ENCODE peak calls at places on chromosomes 7 and 10, in eight cellular contexts. U, E, T, C, P, V, J and B are unnamed samples.

GRCh38 chr7:154832557-154833138 is 170.3 kb downstream of the PAXIP1 start:
- DNase-seq in U (no peak), E (no peak), T (no peak), C (peak), P (no peak), V (no peak), J (no peak), B (peak)

GRCh38 chr10:88389456-88389855 is 193.7 kb downstream of the RNLS start:
- DNase-seq in U (no peak), E (peak), T (no peak), C (no peak), P (peak), V (no peak), J (peak), B (no peak)

GRCh38 chr10:111104811-111105210 is 28.0 kb downstream of the ADRA2A start:
- DNase-seq in U (no peak), E (no peak), T (no peak), C (no peak), P (no peak), V (no peak), J (no peak), B (no peak)

GRCh38 chr10:118694848-118695247 is 59.9 kb downstream of the CACUL1 start:
- DNase-seq in U (no peak), E (no peak), T (no peak), C (no peak), P (peak), V (no peak), J (no peak), B (no peak)

GRCh38 chr10:104483582-104483981 is 129.9 kb downstream of the CFAP58 start:
- DNase-seq in U (no peak), E (no peak), T (no peak), C (no peak), P (no peak), V (no peak), J (no peak), B (no peak)

GRCh38 chr10:104766341-104766740 is 125.3 kb downstream of the SORCS3 start:
- DNase-seq in U (no peak), E (no peak), T (no peak), C (no peak), P (no peak), V (no peak), J (no peak), B (no peak)

GRCh38 chr7:43195256-43195655 is 82.8 kb downstream of the HECW1 start:
- DNase-seq in U (no peak), E (no peak), T (no peak), C (no peak), P (no peak), V (no peak), J (no peak), B (no peak)

GRCh38 chr7:105307163-105307672 is 81.5 kb downstream of the SRPK2 start:
- DNase-seq in U (no peak), E (no peak), T (no peak), C (no peak), P (no peak), V (no peak), J (no peak), B (no peak)

GRCh38 chr10:48447356-48448215 is 141.1 kb downstream of the MAPK8 start:
- DNase-seq in U (no peak), E (no peak), T (no peak), C (peak), P (no peak), V (no peak), J (no peak), B (no peak)

GRCh38 chr10:102729090-102730026 is 14.4 kb upstream of the WBP1L start:
- DNase-seq in U (peak), E (peak), T (peak), C (peak), P (no peak), V (peak), J (peak), B (peak)

GRCh38 chr7:3285652-3286051 is 15.4 kb upstream of the SDK1 start:
- DNase-seq in U (no peak), E (no peak), T (no peak), C (no peak), P (no peak), V (no peak), J (no peak), B (no peak)

GRCh38 chr7:128121731-128122576 is 90.7 kb upstream of the LRRC4 start:
- DNase-seq in U (peak), E (peak), T (no peak), C (no peak), P (no peak), V (no peak), J (no peak), B (no peak)

GRCh38 chr7:68321076-68321639 is 1277.1 kb upstream of the AUTS2 start:
- DNase-seq in U (peak), E (no peak), T (no peak), C (peak), P (no peak), V (peak), J (no peak), B (no peak)

GRCh38 chr10:70745555-70745954 is 39.6 kb downstream of the TBATA start:
- DNase-seq in U (no peak), E (no peak), T (no peak), C (no peak), P (no peak), V (no peak), J (no peak), B (no peak)

GRCh38 chr10:33334170-33334838 is at the start of gene NRP1:
- DNase-seq in U (peak), E (peak), T (no peak), C (no peak), P (no peak), V (peak), J (peak), B (peak)

GRCh38 chr7:25456467-25457171 is 228.3 kb upstream of the NPVF start:
- DNase-seq in U (peak), E (peak), T (no peak), C (peak), P (no peak), V (no peak), J (peak), B (no peak)

GRCh38 chr10:30027057-30028005 is 32.1 kb downstream of the JCAD start:
- DNase-seq in U (peak), E (peak), T (peak), C (peak), P (no peak), V (peak), J (peak), B (no peak)

GRCh38 chr7:155884225-155885161 is 72.2 kb upstream of the SHH start:
- DNase-seq in U (no peak), E (no peak), T (no peak), C (peak), P (no peak), V (no peak), J (no peak), B (no peak)

GRCh38 chr7:102927303-102927933 is 14.6 kb downstream of the LRRC17 start:
- DNase-seq in U (no peak), E (no peak), T (no peak), C (no peak), P (no peak), V (no peak), J (no peak), B (no peak)

GRCh38 chr10:6301482-6302083 is 98.9 kb downstream of the PFKFB3 start:
- DNase-seq in U (no peak), E (no peak), T (no peak), C (no peak), P (no peak), V (peak), J (no peak), B (no peak)
- H3K27ac ChIP-seq in U (no peak), E (no peak), T (no peak), C (no peak), P (no peak), V (no peak), J (no peak), B (no peak)

GRCh38 chr7:106774213-106774767 is 90.8 kb upstream of the PIK3CG start:
- DNase-seq in U (no peak), E (no peak), T (no peak), C (no peak), P (no peak), V (no peak), J (no peak), B (no peak)
- H3K27ac ChIP-seq in U (no peak), E (no peak), T (peak), C (no peak), P (peak), V (no peak), J (no peak), B (no peak)

DNA sequence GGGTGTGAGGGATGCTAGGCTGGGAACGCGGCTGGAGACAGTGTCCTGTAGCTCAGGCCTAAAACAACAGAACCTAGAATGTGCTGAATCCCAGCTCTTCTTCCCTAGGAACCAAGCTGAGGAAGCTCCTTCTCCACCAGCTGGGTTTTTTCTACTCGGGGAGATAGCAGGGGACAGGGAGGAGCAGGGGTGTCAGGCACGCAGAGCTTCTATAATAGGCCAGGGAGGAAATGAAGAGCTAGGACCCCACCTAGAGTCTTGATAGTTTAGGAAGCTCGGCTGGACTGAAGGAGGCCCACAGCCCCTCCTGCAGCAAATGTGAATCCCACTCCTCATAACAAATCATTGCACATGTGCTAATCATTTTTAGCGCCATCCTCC is 24.0 kb upstream of the FAM180A start:
- DNase-seq in U (no peak), E (no peak), T (no peak), C (no peak), P (no peak), V (no peak), J (no peak), B (no peak)
- H3K27ac ChIP-seq in U (peak), E (no peak), T (no peak), C (peak), P (no peak), V (no peak), J (no peak), B (no peak)

GRCh38 chr10:74669210-74669609 is 157.2 kb upstream of the KAT6B start:
- DNase-seq in U (no peak), E (no peak), T (no peak), C (no peak), P (no peak), V (no peak), J (no peak), B (no peak)
- H3K27ac ChIP-seq in U (no peak), E (no peak), T (no peak), C (no peak), P (no peak), V (no peak), J (no peak), B (no peak)

GRCh38 chr7:138049505-138050116 is 26.6 kb upstream of the AKR1D1 start:
- DNase-seq in U (no peak), E (no peak), T (no peak), C (no peak), P (no peak), V (no peak), J (no peak), B (no peak)

DNA sequence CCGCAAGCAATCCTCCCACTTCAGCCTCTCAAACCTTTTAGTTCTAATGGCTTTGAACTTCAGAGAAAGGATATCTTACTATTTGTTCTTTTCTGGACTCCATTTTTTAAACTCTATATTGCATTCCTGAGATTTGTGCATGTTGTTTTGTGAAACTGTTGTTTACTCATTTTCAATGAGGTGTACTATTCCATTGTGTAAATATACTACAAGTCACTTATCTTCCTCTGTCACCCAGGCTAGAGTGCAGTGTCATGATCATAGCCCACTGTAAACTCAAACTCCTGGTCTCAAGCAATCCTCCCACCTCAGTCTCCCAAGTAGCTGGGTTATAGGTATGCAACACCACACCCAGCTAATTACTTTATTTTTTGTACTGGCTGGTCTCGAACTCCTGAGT is 31.4 kb upstream of the AKR1D1 start:
- DNase-seq in U (no peak), E (no peak), T (no peak), C (no peak), P (no peak), V (no peak), J (no peak), B (no peak)
- H3K27ac ChIP-seq in U (no peak), E (no peak), T (no peak), C (no peak), P (no peak), V (no peak), J (no peak), B (no peak)

GRCh38 chr7:88289505-88290129 is 17.1 kb downstream of the STEAP4 start:
- DNase-seq in U (no peak), E (no peak), T (no peak), C (no peak), P (no peak), V (no peak), J (no peak), B (no peak)
- H3K27ac ChIP-seq in U (no peak), E (no peak), T (no peak), C (peak), P (no peak), V (no peak), J (no peak), B (no peak)